ENCODE peak calls at places on chromosomes 3 and 15, in seven cellular contexts. T, A, H, G, D, F and L are unnamed samples.

GRCh38 chr3:53996153-53996861 is 104.6 kb upstream of the SELENOK start:
- DNase-seq in D (no peak), A (no peak), G (no peak), F (no peak), T (no peak), H (no peak), L (no peak)

GRCh38 chr15:101808201-101808600 is 3.8 kb upstream of the OR4F15 start:
- DNase-seq in D (peak; percentile 48), T (no peak), F (no peak), G (no peak), A (no peak), H (no peak), L (no peak)

GRCh38 chr3:179663093-179663492 is 10.3 kb downstream of the USP13 start:
- DNase-seq in G (no peak), F (no peak), A (no peak), H (no peak), T (no peak), D (no peak), L (no peak)

GRCh38 chr3:42746455-42747450 is 26.3 kb downstream of the CCDC13 start:
- DNase-seq in T (peak; percentile 90), G (no peak), D (peak; percentile 30), F (no peak), H (no peak), A (peak; percentile 24), L (peak; percentile 46)

GRCh38 chr3:53935283-53935901 is 43.7 kb upstream of the SELENOK start:
- DNase-seq in A (no peak), H (no peak), D (no peak), F (no peak), G (no peak), T (no peak), L (no peak)

GRCh38 chr3:42503957-42504333 is 1.5 kb downstream of the VIPR1 start:
- DNase-seq in D (no peak), T (no peak), F (no peak), A (peak; percentile 12), G (no peak), H (no peak), L (peak; percentile 31)

GRCh38 chr15:36590838-36591237 is 11.4 kb downstream of the CDIN1 start:
- DNase-seq in H (no peak), T (no peak), G (no peak), F (no peak), A (no peak), D (peak; percentile 65), L (no peak)

GRCh38 chr3:32432045-32432710 is 40.5 kb downstream of the CMTM7 start:
- DNase-seq in G (no peak), T (no peak), D (no peak), F (no peak), H (no peak), A (no peak), L (no peak)

GRCh38 chr3:187958432-187959003 is 195.4 kb upstream of the LPP start:
- DNase-seq in A (no peak), G (no peak), F (peak; percentile 5), T (no peak), D (no peak), H (no peak), L (no peak)

GRCh38 chr15:22267761-22268160 is 187.4 kb downstream of the OR4M2 start:
- DNase-seq in F (peak; percentile 71), T (no peak), G (no peak), D (no peak), H (no peak), A (no peak), L (no peak)

GRCh38 chr15:37016287-37016686 is 84.1 kb downstream of the MEIS2 start:
- DNase-seq in D (no peak), H (no peak), A (no peak), T (no peak), F (no peak), G (no peak), L (no peak)

GRCh38 chr15:56582785-56583184 is 117.8 kb upstream of the MNS1 start:
- DNase-seq in F (no peak), T (no peak), A (no peak), H (no peak), G (no peak), D (no peak), L (no peak)

GRCh38 chr3:89699229-89699628 is 591.8 kb downstream of the EPHA3 start:
- DNase-seq in D (no peak), H (no peak), A (no peak), T (no peak), F (no peak), G (no peak), L (no peak)

DNA sequence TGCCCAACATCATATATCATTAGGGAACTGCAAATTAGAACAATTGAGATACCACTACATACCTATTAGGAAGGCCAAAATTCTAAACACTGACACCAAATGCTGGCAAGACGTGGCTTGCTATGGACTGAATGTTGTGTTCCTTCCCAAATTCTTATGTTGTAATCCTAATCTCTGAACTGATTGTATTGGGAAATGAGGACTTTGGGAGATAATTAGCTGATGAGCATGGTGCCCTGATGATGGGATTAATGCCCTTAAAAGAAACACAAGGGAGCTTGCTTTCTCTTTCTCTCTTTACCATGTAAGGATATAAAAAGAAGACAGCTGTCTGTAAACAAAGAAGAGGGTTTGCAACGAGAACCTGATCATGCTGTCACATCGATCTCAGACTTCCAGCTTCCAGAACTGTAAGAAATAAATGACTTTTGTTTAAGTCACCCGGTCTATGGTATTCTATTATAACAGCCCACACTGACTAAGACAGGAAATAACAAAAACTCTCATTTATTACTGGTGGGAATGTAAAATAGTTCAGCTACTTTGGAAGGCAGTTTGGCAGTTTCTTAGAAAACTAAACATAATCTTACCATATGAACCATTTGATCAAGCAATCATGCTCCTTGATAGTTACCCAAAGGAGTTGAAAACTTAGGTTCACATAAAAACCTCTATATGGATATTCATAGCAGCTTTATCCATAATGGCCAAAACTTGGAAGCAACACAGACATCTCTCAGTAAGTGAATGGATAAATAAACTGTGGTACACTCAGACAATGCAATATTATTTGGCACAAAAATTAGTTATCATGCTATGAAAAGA is 458.3 kb upstream of the CBLB start:
- DNase-seq in F (no peak), D (no peak), T (no peak), H (no peak), G (peak; percentile 27), A (no peak), L (no peak)
- H3K4me3 ChIP-seq in F (no peak overlapping the region), D (no peak overlapping the region), T (no peak overlapping the region), H (no peak overlapping the region), G (no peak overlapping the region), A (no peak overlapping the region), L (no peak overlapping the region)

DNA sequence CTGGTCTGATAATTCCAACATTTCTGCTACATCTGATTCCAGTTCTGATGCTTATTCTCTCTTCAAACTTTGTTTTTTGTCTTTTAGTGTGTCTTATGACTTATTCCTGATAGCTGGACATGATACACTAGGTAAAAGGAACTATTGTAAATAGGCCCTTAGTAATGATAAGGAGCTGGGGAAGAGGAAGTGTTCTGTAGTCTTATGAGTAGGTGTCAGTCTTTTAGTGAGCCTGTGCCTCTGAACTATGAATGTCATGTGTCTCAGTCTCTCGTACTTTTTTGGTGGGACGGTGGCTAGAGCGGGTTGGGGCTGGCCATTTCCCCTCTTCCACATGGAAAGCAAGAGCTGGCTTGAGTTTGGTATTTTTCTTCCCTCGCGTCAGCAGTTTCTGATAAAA is 41.2 kb downstream of the PCCB start:
- DNase-seq in D (no peak), G (no peak), H (no peak), A (no peak), T (no peak), F (no peak), L (no peak)
- H3K9me3 ChIP-seq in D (no peaks in the 10 kb centered on the region), G (no peaks in the 10 kb centered on the region), H (no peaks in the 10 kb centered on the region), A (no peaks in the 10 kb centered on the region), T (no peaks in the 10 kb centered on the region), F (no peaks in the 10 kb centered on the region), L (no peaks in the 10 kb centered on the region)

GRCh38 chr3:134057006-134057832 is 27.5 kb upstream of the SLCO2A1 start:
- DNase-seq in D (no peak), T (peak; percentile 49), H (no peak), A (peak; percentile 19), F (no peak), G (no peak), L (no peak)

GRCh38 chr3:134060561-134061385 is 31.0 kb upstream of the SLCO2A1 start:
- DNase-seq in T (no peak), A (peak; percentile 11), F (no peak), G (no peak), D (no peak), H (no peak), L (no peak)

GRCh38 chr3:134059680-134060560 is 30.2 kb upstream of the SLCO2A1 start:
- DNase-seq in F (no peak), H (no peak), T (no peak), D (no peak), A (peak; percentile 1), G (no peak), L (no peak)

GRCh38 chr3:134061401-134061800 is 31.7 kb upstream of the SLCO2A1 start:
- DNase-seq in G (no peak), F (no peak), H (no peak), D (no peak), A (peak; percentile 7), T (no peak), L (peak; percentile 11)

DNA sequence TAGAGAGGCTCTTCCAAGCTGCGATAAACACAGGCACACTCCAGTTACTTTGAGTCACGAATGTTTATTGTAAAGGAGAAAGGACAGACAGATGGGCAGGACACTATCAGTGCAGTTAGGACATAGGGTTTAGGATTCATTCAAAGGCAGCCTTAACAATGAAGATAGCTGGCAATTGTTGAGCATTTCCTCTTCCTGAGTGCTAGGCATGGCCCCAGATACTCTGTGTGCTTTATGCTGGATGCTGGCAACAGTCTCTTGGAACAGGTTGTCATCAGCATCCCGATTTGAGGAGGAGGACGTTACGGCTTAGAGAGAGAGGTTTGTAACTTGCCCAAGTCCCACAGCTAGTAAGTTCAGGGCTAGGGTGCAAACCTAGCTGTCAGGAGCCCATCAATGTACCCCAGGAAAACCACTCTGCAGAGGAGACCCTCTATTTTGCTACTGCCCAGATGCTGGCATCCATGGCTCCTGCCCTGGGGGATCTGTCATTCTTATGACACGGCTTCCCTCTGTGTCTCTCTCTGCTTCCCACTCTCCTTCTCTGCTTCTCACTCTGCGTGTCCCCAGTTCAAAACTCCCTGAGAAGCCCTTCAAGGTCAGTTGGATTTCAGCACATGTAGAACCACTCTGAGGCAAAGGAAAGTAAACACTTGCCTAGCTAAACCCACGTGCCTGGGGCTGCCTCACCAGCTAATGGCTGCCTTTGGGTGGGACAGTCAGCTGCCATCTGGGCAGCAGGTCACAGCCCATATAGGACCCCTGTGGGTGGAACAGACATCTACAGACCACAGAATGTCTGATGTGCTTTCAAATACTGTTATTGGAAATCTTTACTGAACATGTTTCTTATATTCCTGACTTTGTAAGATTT is 29.2 kb upstream of the SLCO2A1 start:
- DNase-seq in F (no peak), A (no peak), T (peak; percentile 57), G (no peak), D (no peak), H (no peak), L (no peak)
- H3K4me3 ChIP-seq in F (no peak overlapping the region), A (no peak overlapping the region), T (no peak overlapping the region), G (no peak overlapping the region), D (no peak overlapping the region), H (no peak overlapping the region), L (no peak overlapping the region)

DNA sequence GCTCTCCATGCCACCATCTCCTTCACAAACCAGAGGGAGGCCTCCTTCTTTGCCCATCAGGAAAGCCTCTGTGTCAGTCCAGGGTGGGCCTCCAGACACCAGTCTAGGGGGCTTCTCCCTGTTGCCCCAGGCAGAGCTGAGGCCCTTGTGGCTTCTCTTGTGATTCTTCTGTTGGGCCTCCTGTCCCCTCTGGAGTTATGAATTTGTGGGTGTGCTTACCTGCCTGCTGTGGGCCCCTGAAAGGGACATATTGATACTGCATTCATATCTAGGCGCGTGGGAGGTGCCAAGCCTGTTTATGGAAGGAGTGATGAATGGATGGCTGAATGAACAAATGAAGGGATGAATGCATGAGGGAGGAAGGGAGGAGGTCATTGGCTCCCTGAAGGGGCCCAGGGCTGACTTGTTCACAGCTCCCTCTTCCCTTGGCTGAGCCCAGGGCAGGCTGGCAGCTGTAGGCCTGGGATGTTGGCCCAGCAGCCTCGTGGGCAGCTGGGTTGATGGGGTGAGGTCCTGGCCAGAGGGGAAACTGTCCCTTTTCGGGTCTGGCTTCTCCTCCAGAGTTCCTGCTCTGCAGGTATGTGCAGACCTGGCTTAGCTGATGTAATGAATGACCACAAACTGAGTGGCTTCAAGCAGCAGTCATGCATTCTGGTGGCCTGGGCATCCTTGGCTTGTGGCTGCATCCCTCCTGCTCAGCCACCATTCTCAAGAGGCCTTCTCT is 195.4 kb downstream of the GOLGA6L6 start:
- DNase-seq in F (peak; percentile 72), H (no peak), D (no peak), A (peak; percentile 71), G (no peak), T (no peak), L (peak; percentile 72)
- H3K9me3 ChIP-seq in F (no peaks in the 10 kb centered on the region), H (no peaks in the 10 kb centered on the region), D (peaks cover 100% of the 10 kb centered on the region), A (peaks cover 2% of the 10 kb centered on the region), G (peaks cover 32% of the 10 kb centered on the region), T (no peaks in the 10 kb centered on the region), L (peaks cover 3% of the 10 kb centered on the region)